ENCODE peak calls at places on chromosome 19, in nine cellular contexts. One of them, this sample, is unnamed.

GRCh38 chr19:16949496-16950023 is 60.8 kb downstream of the F2RL3 start:
- DNase-seq in fibroblast of the aortic adventitia: no peak
- DNase-seq in HTR-8/SVneo: no peak
- DNase-seq in HEK293T: no peak
- DNase-seq in HS-5: no peak
- DNase-seq in BJ: no peak
- DNase-seq in GM12865: no peak
- DNase-seq in fibroblast of mammary gland: no peak
- DNase-seq in NT2/D1: no peak
- DNase-seq in this sample: no peak

GRCh38 chr19:29923653-29924052 is 18.4 kb upstream of the URI1 start:
- DNase-seq in fibroblast of the aortic adventitia: no peak
- DNase-seq in HTR-8/SVneo: no peak
- DNase-seq in HEK293T: no peak
- DNase-seq in HS-5: no peak
- DNase-seq in BJ: no peak
- DNase-seq in GM12865: no peak
- DNase-seq in fibroblast of mammary gland: no peak
- DNase-seq in NT2/D1: no peak
- DNase-seq in this sample: no peak

GRCh38 chr19:32662186-32662585 is 12.8 kb downstream of the ANKRD27 start:
- DNase-seq in fibroblast of the aortic adventitia: peak
- DNase-seq in HTR-8/SVneo: no peak
- DNase-seq in HEK293T: no peak
- DNase-seq in HS-5: peak
- DNase-seq in BJ: no peak
- DNase-seq in GM12865: peak
- DNase-seq in fibroblast of mammary gland: peak
- DNase-seq in NT2/D1: no peak
- DNase-seq in this sample: no peak

GRCh38 chr19:45814851-45815481 is at the start of gene RSPH6A:
- DNase-seq in fibroblast of the aortic adventitia: no peak
- DNase-seq in HTR-8/SVneo: no peak
- DNase-seq in HEK293T: no peak
- DNase-seq in HS-5: no peak
- DNase-seq in BJ: no peak
- DNase-seq in GM12865: no peak
- DNase-seq in fibroblast of mammary gland: no peak
- DNase-seq in NT2/D1: no peak
- DNase-seq in this sample: no peak

GRCh38 chr19:16160943-16161560 is 12.3 kb downstream of the CIB3 start:
- DNase-seq in fibroblast of the aortic adventitia: peak
- DNase-seq in HTR-8/SVneo: peak
- DNase-seq in HEK293T: no peak
- DNase-seq in HS-5: peak
- DNase-seq in BJ: no peak
- DNase-seq in GM12865: no peak
- DNase-seq in fibroblast of mammary gland: peak
- DNase-seq in NT2/D1: no peak
- DNase-seq in this sample: no peak

GRCh38 chr19:12995596-12996541 is 594 bp downstream of the NFIX start:
- DNase-seq in fibroblast of the aortic adventitia: no peak
- DNase-seq in HTR-8/SVneo: no peak
- DNase-seq in HEK293T: no peak
- DNase-seq in HS-5: no peak
- DNase-seq in BJ: no peak
- DNase-seq in GM12865: no peak
- DNase-seq in fibroblast of mammary gland: no peak
- DNase-seq in NT2/D1: no peak
- DNase-seq in this sample: no peak

GRCh38 chr19:1981253-1981652 is 34.3 kb downstream of the BTBD2 start:
- DNase-seq in fibroblast of the aortic adventitia: no peak
- DNase-seq in HTR-8/SVneo: no peak
- DNase-seq in HEK293T: no peak
- DNase-seq in HS-5: no peak
- DNase-seq in BJ: no peak
- DNase-seq in GM12865: no peak
- DNase-seq in fibroblast of mammary gland: no peak
- DNase-seq in NT2/D1: no peak
- DNase-seq in this sample: no peak

GRCh38 chr19:10193666-10194499 is 870 bp downstream of the DNMT1 start:
- DNase-seq in fibroblast of the aortic adventitia: peak
- DNase-seq in HTR-8/SVneo: peak
- DNase-seq in HEK293T: peak
- DNase-seq in HS-5: peak
- DNase-seq in BJ: no peak
- DNase-seq in GM12865: peak
- DNase-seq in fibroblast of mammary gland: peak
- DNase-seq in NT2/D1: no peak
- DNase-seq in this sample: peak

GRCh38 chr19:15544283-15544682 is 36.0 kb downstream of the CYP4F22 start:
- DNase-seq in fibroblast of the aortic adventitia: no peak
- DNase-seq in HTR-8/SVneo: no peak
- DNase-seq in HEK293T: no peak
- DNase-seq in HS-5: no peak
- DNase-seq in BJ: no peak
- DNase-seq in GM12865: no peak
- DNase-seq in fibroblast of mammary gland: no peak
- DNase-seq in NT2/D1: no peak
- DNase-seq in this sample: no peak

GRCh38 chr19:28497887-28498286 is 715.1 kb downstream of the UQCRFS1 start:
- DNase-seq in fibroblast of the aortic adventitia: no peak
- DNase-seq in HTR-8/SVneo: no peak
- DNase-seq in HEK293T: no peak
- DNase-seq in HS-5: no peak
- DNase-seq in BJ: no peak
- DNase-seq in GM12865: no peak
- DNase-seq in fibroblast of mammary gland: no peak
- DNase-seq in NT2/D1: no peak
- DNase-seq in this sample: no peak

GRCh38 chr19:46786236-46787039 is 2.0 kb downstream of the SLC1A5 start:
- DNase-seq in fibroblast of the aortic adventitia: peak
- DNase-seq in HTR-8/SVneo: peak
- DNase-seq in HEK293T: peak
- DNase-seq in HS-5: peak
- DNase-seq in BJ: peak
- DNase-seq in GM12865: peak
- DNase-seq in fibroblast of mammary gland: peak
- DNase-seq in NT2/D1: no peak
- DNase-seq in this sample: peak

GRCh38 chr19:38650911-38651584 is 3.6 kb downstream of the ACTN4 start:
- DNase-seq in fibroblast of the aortic adventitia: peak
- DNase-seq in HTR-8/SVneo: no peak
- DNase-seq in HEK293T: no peak
- DNase-seq in HS-5: peak
- DNase-seq in BJ: no peak
- DNase-seq in GM12865: no peak
- DNase-seq in fibroblast of mammary gland: peak
- DNase-seq in NT2/D1: no peak
- DNase-seq in this sample: no peak

GRCh38 chr19:10839071-10840050 is 3.3 kb upstream of the TMED1 start:
- DNase-seq in fibroblast of the aortic adventitia: no peak
- DNase-seq in HTR-8/SVneo: no peak
- DNase-seq in HEK293T: no peak
- DNase-seq in HS-5: no peak
- DNase-seq in BJ: no peak
- DNase-seq in GM12865: no peak
- DNase-seq in fibroblast of mammary gland: no peak
- DNase-seq in NT2/D1: no peak
- DNase-seq in this sample: no peak

GRCh38 chr19:48926909-48927308 is 6.6 kb upstream of the DHDH start:
- DNase-seq in fibroblast of the aortic adventitia: peak
- DNase-seq in HTR-8/SVneo: peak
- DNase-seq in HEK293T: no peak
- DNase-seq in HS-5: peak
- DNase-seq in BJ: peak
- DNase-seq in GM12865: no peak
- DNase-seq in fibroblast of mammary gland: peak
- DNase-seq in NT2/D1: no peak
- DNase-seq in this sample: no peak

GRCh38 chr19:2345076-2345475 is 15.0 kb upstream of the TMPRSS9 start:
- DNase-seq in fibroblast of the aortic adventitia: no peak
- DNase-seq in HTR-8/SVneo: no peak
- DNase-seq in HEK293T: no peak
- DNase-seq in HS-5: no peak
- DNase-seq in BJ: no peak
- DNase-seq in GM12865: no peak
- DNase-seq in fibroblast of mammary gland: no peak
- DNase-seq in NT2/D1: no peak
- DNase-seq in this sample: no peak

GRCh38 chr19:19211499-19212432 is at the start of gene NCAN:
- DNase-seq in fibroblast of the aortic adventitia: no peak
- DNase-seq in HTR-8/SVneo: no peak
- DNase-seq in HEK293T: peak
- DNase-seq in HS-5: no peak
- DNase-seq in BJ: no peak
- DNase-seq in GM12865: no peak
- DNase-seq in fibroblast of mammary gland: no peak
- DNase-seq in NT2/D1: no peak
- DNase-seq in this sample: no peak

GRCh38 chr19:4523306-4524110 is 5.2 kb upstream of the PLIN4 start:
- DNase-seq in fibroblast of the aortic adventitia: peak
- DNase-seq in HTR-8/SVneo: peak
- DNase-seq in HEK293T: peak
- DNase-seq in HS-5: no peak
- DNase-seq in BJ: no peak
- DNase-seq in GM12865: peak
- DNase-seq in fibroblast of mammary gland: peak
- DNase-seq in NT2/D1: peak
- DNase-seq in this sample: no peak

GRCh38 chr19:51301266-51301665 is 10.2 kb upstream of the IGLON5 start:
- DNase-seq in fibroblast of the aortic adventitia: no peak
- DNase-seq in HTR-8/SVneo: no peak
- DNase-seq in HEK293T: no peak
- DNase-seq in HS-5: no peak
- DNase-seq in BJ: no peak
- DNase-seq in GM12865: no peak
- DNase-seq in fibroblast of mammary gland: no peak
- DNase-seq in NT2/D1: no peak
- DNase-seq in this sample: no peak

GRCh38 chr19:16359074-16359473 is 34.4 kb downstream of the KLF2 start:
- DNase-seq in fibroblast of the aortic adventitia: no peak
- DNase-seq in HTR-8/SVneo: no peak
- DNase-seq in HEK293T: no peak
- DNase-seq in HS-5: no peak
- DNase-seq in BJ: no peak
- DNase-seq in GM12865: no peak
- DNase-seq in fibroblast of mammary gland: no peak
- DNase-seq in NT2/D1: no peak
- DNase-seq in this sample: no peak

GRCh38 chr19:13094771-13095392 is 7.8 kb downstream of the LYL1 start:
- DNase-seq in fibroblast of the aortic adventitia: no peak
- DNase-seq in HTR-8/SVneo: no peak
- DNase-seq in HEK293T: no peak
- DNase-seq in HS-5: no peak
- DNase-seq in BJ: no peak
- DNase-seq in GM12865: no peak
- DNase-seq in fibroblast of mammary gland: no peak
- DNase-seq in NT2/D1: no peak
- DNase-seq in this sample: no peak

GRCh38 chr19:47618771-47619170 is 9.8 kb downstream of the BICRA start:
- DNase-seq in fibroblast of the aortic adventitia: peak
- DNase-seq in HTR-8/SVneo: no peak
- DNase-seq in HEK293T: no peak
- DNase-seq in HS-5: no peak
- DNase-seq in BJ: no peak
- DNase-seq in GM12865: no peak
- DNase-seq in fibroblast of mammary gland: peak
- DNase-seq in NT2/D1: no peak
- DNase-seq in this sample: no peak

GRCh38 chr19:17234911-17235617 is 9.0 kb downstream of the OCEL1 start:
- DNase-seq in fibroblast of the aortic adventitia: peak
- DNase-seq in HTR-8/SVneo: peak
- DNase-seq in HEK293T: peak
- DNase-seq in HS-5: no peak
- DNase-seq in BJ: no peak
- DNase-seq in GM12865: peak
- DNase-seq in fibroblast of mammary gland: peak
- DNase-seq in NT2/D1: no peak
- DNase-seq in this sample: no peak

GRCh38 chr19:34265221-34265650 is 10.9 kb downstream of the GARRE1 start:
- DNase-seq in fibroblast of the aortic adventitia: no peak
- DNase-seq in HTR-8/SVneo: no peak
- DNase-seq in HEK293T: no peak
- DNase-seq in HS-5: no peak
- DNase-seq in BJ: no peak
- DNase-seq in GM12865: no peak
- DNase-seq in fibroblast of mammary gland: no peak
- DNase-seq in NT2/D1: no peak
- DNase-seq in this sample: no peak

GRCh38 chr19:17687857-17688784 is at the start of gene UNC13A:
- DNase-seq in fibroblast of the aortic adventitia: peak
- DNase-seq in HTR-8/SVneo: peak
- DNase-seq in HEK293T: peak
- DNase-seq in HS-5: no peak
- DNase-seq in BJ: no peak
- DNase-seq in GM12865: peak
- DNase-seq in fibroblast of mammary gland: peak
- DNase-seq in NT2/D1: no peak
- DNase-seq in this sample: no peak

GRCh38 chr19:23403024-23403423 is 7.8 kb upstream of the ZNF91 start:
- DNase-seq in fibroblast of the aortic adventitia: no peak
- DNase-seq in HTR-8/SVneo: no peak
- DNase-seq in HEK293T: no peak
- DNase-seq in HS-5: no peak
- DNase-seq in BJ: no peak
- DNase-seq in GM12865: no peak
- DNase-seq in fibroblast of mammary gland: no peak
- DNase-seq in NT2/D1: no peak
- DNase-seq in this sample: no peak

GRCh38 chr19:17470204-17470841 is at the start of gene SLC27A1:
- DNase-seq in fibroblast of the aortic adventitia: peak
- DNase-seq in HTR-8/SVneo: peak
- DNase-seq in HEK293T: peak
- DNase-seq in HS-5: no peak
- DNase-seq in BJ: peak
- DNase-seq in GM12865: peak
- DNase-seq in fibroblast of mammary gland: peak
- DNase-seq in NT2/D1: peak
- DNase-seq in this sample: peak

GRCh38 chr19:49895566-49896297 is 955 bp downstream of the IL4I1 start:
- DNase-seq in fibroblast of the aortic adventitia: no peak
- DNase-seq in HTR-8/SVneo: no peak
- DNase-seq in HEK293T: no peak
- DNase-seq in HS-5: no peak
- DNase-seq in BJ: no peak
- DNase-seq in GM12865: peak
- DNase-seq in fibroblast of mammary gland: no peak
- DNase-seq in NT2/D1: no peak
- DNase-seq in this sample: no peak

GRCh38 chr19:30480097-30480496 is 107.9 kb downstream of the ZNF536 start:
- DNase-seq in fibroblast of the aortic adventitia: no peak
- DNase-seq in HTR-8/SVneo: no peak
- DNase-seq in HEK293T: no peak
- DNase-seq in HS-5: no peak
- DNase-seq in BJ: no peak
- DNase-seq in GM12865: no peak
- DNase-seq in fibroblast of mammary gland: no peak
- DNase-seq in NT2/D1: no peak
- DNase-seq in this sample: no peak

GRCh38 chr19:6773323-6773931 is 919 bp downstream of the VAV1 start:
- DNase-seq in fibroblast of the aortic adventitia: no peak
- DNase-seq in HTR-8/SVneo: no peak
- DNase-seq in HEK293T: no peak
- DNase-seq in HS-5: no peak
- DNase-seq in BJ: no peak
- DNase-seq in GM12865: peak
- DNase-seq in fibroblast of mammary gland: no peak
- DNase-seq in NT2/D1: no peak
- DNase-seq in this sample: no peak

GRCh38 chr19:40862785-40863184 is 12.5 kb upstream of the CYP2A6 start:
- DNase-seq in fibroblast of the aortic adventitia: no peak
- DNase-seq in HTR-8/SVneo: no peak
- DNase-seq in HEK293T: no peak
- DNase-seq in HS-5: peak
- DNase-seq in BJ: peak
- DNase-seq in GM12865: no peak
- DNase-seq in fibroblast of mammary gland: peak
- DNase-seq in NT2/D1: no peak
- DNase-seq in this sample: no peak

GRCh38 chr19:277581-278165 is 13.5 kb downstream of the PLPP2 start:
- DNase-seq in fibroblast of the aortic adventitia: peak
- DNase-seq in HTR-8/SVneo: no peak
- DNase-seq in HEK293T: no peak
- DNase-seq in HS-5: no peak
- DNase-seq in BJ: no peak
- DNase-seq in GM12865: no peak
- DNase-seq in fibroblast of mammary gland: peak
- DNase-seq in NT2/D1: no peak
- DNase-seq in this sample: no peak